ENCODE peak calls at places on chromosomes 1 and 21, in four cellular contexts. One of them, this sample, is unnamed.

GRCh38 chr1:103284270-103284669 is 175.9 kb upstream of the COL11A1 start:
- DNase-seq in upper lobe of right lung: no peak
- DNase-seq in right lobe of liver: no peak
- DNase-seq in HCT116: no peak
- DNase-seq in this sample: no peak

GRCh38 chr1:54323324-54323739 is 82.9 kb downstream of the SSBP3 start:
- DNase-seq in upper lobe of right lung: no peak
- DNase-seq in right lobe of liver: peak
- DNase-seq in HCT116: no peak
- DNase-seq in this sample: peak

GRCh38 chr1:1118011-1118892 is 2.4 kb upstream of the C1orf159 start:
- DNase-seq in upper lobe of right lung: peak
- DNase-seq in right lobe of liver: no peak
- DNase-seq in HCT116: no peak
- DNase-seq in this sample: peak

GRCh38 chr1:83889707-83890106 is 109.2 kb downstream of the TTLL7 start:
- DNase-seq in upper lobe of right lung: no peak
- DNase-seq in right lobe of liver: no peak
- DNase-seq in HCT116: no peak
- DNase-seq in this sample: no peak

GRCh38 chr1:211327341-211327921 is 798 bp downstream of the TRAF5 start:
- DNase-seq in upper lobe of right lung: no peak
- DNase-seq in right lobe of liver: no peak
- DNase-seq in HCT116: no peak
- DNase-seq in this sample: no peak

GRCh38 chr1:156746716-156747631 is 4.5 kb downstream of the HDGF start:
- DNase-seq in upper lobe of right lung: peak
- DNase-seq in right lobe of liver: peak
- DNase-seq in HCT116: peak
- DNase-seq in this sample: peak

GRCh38 chr1:54588377-54588776 is 34.9 kb downstream of the FAM151A start:
- DNase-seq in upper lobe of right lung: no peak
- DNase-seq in right lobe of liver: no peak
- DNase-seq in HCT116: no peak
- DNase-seq in this sample: no peak

GRCh38 chr1:240820816-240821215 is 208.9 kb upstream of the GREM2 start:
- DNase-seq in upper lobe of right lung: no peak
- DNase-seq in right lobe of liver: no peak
- DNase-seq in HCT116: no peak
- DNase-seq in this sample: no peak

GRCh38 chr1:238690415-238690814 is 696.0 kb upstream of the CHRM3 start:
- DNase-seq in upper lobe of right lung: no peak
- DNase-seq in right lobe of liver: no peak
- DNase-seq in HCT116: no peak
- DNase-seq in this sample: no peak

GRCh38 chr1:158016651-158017335 is 23.3 kb downstream of the KIRREL1 start:
- DNase-seq in upper lobe of right lung: no peak
- DNase-seq in right lobe of liver: no peak
- DNase-seq in HCT116: no peak
- DNase-seq in this sample: peak

GRCh38 chr1:14616997-14617396 is 18.5 kb downstream of the KAZN start:
- DNase-seq in upper lobe of right lung: no peak
- DNase-seq in right lobe of liver: no peak
- DNase-seq in HCT116: no peak
- DNase-seq in this sample: no peak

GRCh38 chr1:61742620-61743431 is 546 bp downstream of the PATJ start:
- DNase-seq in upper lobe of right lung: no peak
- DNase-seq in right lobe of liver: peak
- DNase-seq in HCT116: no peak
- DNase-seq in this sample: no peak

DNA sequence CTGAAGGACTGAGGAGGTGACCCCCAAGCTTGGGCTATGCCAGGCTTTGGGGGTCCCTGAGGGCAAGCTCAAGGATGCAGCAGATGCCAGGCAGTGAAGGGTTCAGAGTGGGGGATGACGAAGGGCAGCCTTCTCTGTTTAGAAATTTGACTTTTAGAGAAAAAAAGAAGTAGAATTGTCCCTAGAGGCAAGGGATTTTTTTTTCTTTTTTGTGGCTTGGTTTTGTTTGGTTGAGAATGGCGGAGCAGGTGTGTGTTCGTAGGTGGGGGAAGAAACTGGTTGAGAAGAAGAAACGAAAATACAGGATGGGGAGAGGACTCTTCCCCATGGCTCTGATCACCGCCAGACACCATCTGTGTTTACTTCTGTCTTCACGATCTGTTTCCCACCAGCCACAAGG is 8.2 kb downstream of the PLA2G5 start:
- DNase-seq in upper lobe of right lung: no peak
- DNase-seq in right lobe of liver: no peak
- DNase-seq in HCT116: no peak
- DNase-seq in this sample: no peak
- H3K4me3 ChIP-seq in upper lobe of right lung: no peak
- H3K4me3 ChIP-seq in right lobe of liver: no peak
- H3K4me3 ChIP-seq in HCT116: no peak
- H3K4me3 ChIP-seq in this sample: no peak

DNA sequence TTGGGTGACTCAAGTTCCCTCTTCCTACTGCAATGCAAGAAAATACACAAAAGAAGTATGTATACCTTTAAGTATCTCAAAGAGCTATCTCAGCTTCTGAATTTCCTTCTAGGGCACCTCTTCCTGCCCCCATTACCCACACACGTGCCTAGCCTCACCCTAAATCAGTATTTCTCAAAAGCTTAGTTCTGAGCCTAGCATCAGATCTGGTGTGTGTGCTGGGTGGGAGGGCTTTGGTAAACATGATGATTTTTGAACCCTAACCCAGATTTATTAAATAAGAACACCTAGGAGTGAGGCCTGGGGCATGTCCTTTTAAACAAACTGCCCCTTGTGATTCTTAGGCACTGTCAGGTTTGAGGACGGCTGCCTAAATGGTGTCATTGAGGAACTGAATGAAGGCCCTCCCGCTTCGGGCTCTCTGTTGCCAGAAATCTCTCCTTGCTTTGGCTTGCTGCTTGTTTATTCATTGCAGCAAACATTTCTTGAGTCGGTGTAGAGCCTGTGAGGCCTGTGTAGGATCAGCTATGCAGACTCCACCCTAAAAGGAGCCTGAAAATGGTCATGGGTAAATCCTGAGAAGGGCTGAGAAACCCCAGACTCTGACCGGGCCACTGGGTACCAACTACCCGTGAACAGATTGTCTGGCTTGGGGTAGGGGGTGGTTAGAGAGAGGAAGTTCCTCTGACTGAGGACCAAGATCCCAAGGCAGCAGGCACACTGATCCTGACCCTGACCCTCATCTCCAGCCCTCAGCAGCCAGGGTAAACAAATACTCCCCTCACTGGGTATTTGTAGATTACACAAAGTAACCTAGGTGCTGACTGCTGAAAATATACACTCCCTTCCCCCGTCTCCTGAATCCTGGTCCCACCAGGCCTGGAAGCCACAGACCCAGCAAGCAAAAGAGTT is 3.0 kb downstream of the IL6R start:
- DNase-seq in upper lobe of right lung: peak
- DNase-seq in right lobe of liver: no peak
- DNase-seq in HCT116: no peak
- DNase-seq in this sample: peak
- H3K4me3 ChIP-seq in upper lobe of right lung: peak
- H3K4me3 ChIP-seq in right lobe of liver: peak
- H3K4me3 ChIP-seq in HCT116: no peak
- H3K4me3 ChIP-seq in this sample: no peak

DNA sequence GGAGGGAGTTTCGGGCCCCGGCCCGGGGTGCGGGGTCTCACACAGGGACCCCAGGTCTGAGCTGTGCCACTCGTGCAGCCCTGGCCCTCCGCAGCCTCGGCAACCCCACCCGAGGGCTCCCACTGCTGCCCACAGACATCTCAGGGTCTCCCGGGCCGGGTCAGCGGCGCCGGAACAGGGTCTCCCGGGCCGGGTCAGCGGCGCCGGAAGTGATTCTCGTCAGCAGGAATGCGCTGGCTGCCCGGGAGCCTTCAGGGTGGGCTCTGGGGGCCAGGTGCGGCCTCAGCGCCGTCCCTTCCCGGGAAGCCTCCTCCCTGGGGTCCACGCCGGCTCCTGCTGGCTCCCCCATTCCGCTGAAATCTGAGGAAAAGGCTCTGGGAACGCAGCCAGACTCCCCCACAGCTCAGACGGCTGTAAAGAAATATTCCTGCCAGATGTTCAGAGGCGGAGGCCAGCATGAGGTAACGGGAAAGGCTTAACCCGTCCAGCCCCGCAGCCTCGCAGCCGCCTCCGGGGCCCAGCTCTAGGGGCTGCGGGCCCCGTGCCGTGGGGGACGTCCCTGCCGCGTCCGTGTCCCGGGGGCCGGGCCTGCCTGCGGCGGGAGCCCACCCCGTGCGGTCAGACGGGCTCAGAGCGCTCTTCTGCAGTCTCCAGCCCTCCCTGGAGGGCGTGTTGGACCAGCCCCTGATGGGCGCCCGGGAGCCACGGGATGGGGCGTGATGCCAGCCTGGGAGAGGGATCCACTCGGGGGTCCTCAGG is 8.7 kb upstream of the COL6A1 start:
- DNase-seq in upper lobe of right lung: peak
- DNase-seq in right lobe of liver: peak
- DNase-seq in HCT116: no peak
- DNase-seq in this sample: peak
- H3K4me3 ChIP-seq in upper lobe of right lung: peak
- H3K4me3 ChIP-seq in right lobe of liver: peak
- H3K4me3 ChIP-seq in HCT116: peak
- H3K4me3 ChIP-seq in this sample: peak

GRCh38 chr1:43978264-43978550 is 803 bp upstream of the B4GALT2 start:
- DNase-seq in upper lobe of right lung: no peak
- DNase-seq in right lobe of liver: no peak
- DNase-seq in HCT116: no peak
- DNase-seq in this sample: no peak
- H3K4me3 ChIP-seq in upper lobe of right lung: peak
- H3K4me3 ChIP-seq in right lobe of liver: no peak
- H3K4me3 ChIP-seq in HCT116: peak
- H3K4me3 ChIP-seq in this sample: no peak

GRCh38 chr1:160429125-160429551 is 28.8 kb downstream of the VANGL2 start:
- DNase-seq in upper lobe of right lung: no peak
- DNase-seq in right lobe of liver: no peak
- DNase-seq in HCT116: no peak
- DNase-seq in this sample: no peak

GRCh38 chr1:160428655-160429054 is 28.3 kb downstream of the VANGL2 start:
- DNase-seq in upper lobe of right lung: no peak
- DNase-seq in right lobe of liver: peak
- DNase-seq in HCT116: peak
- DNase-seq in this sample: no peak

GRCh38 chr1:160429702-160430535 is 29.6 kb downstream of the VANGL2 start:
- DNase-seq in upper lobe of right lung: no peak
- DNase-seq in right lobe of liver: no peak
- DNase-seq in HCT116: no peak
- DNase-seq in this sample: no peak

GRCh38 chr1:160432371-160432786 is 32.0 kb downstream of the VANGL2 start:
- DNase-seq in upper lobe of right lung: no peak
- DNase-seq in right lobe of liver: no peak
- DNase-seq in HCT116: no peak
- DNase-seq in this sample: no peak

GRCh38 chr1:160431571-160431970 is 31.2 kb downstream of the VANGL2 start:
- DNase-seq in upper lobe of right lung: no peak
- DNase-seq in right lobe of liver: no peak
- DNase-seq in HCT116: no peak
- DNase-seq in this sample: no peak
- H3K4me3 ChIP-seq in upper lobe of right lung: no peak
- H3K4me3 ChIP-seq in right lobe of liver: no peak
- H3K4me3 ChIP-seq in HCT116: no peak
- H3K4me3 ChIP-seq in this sample: no peak

DNA sequence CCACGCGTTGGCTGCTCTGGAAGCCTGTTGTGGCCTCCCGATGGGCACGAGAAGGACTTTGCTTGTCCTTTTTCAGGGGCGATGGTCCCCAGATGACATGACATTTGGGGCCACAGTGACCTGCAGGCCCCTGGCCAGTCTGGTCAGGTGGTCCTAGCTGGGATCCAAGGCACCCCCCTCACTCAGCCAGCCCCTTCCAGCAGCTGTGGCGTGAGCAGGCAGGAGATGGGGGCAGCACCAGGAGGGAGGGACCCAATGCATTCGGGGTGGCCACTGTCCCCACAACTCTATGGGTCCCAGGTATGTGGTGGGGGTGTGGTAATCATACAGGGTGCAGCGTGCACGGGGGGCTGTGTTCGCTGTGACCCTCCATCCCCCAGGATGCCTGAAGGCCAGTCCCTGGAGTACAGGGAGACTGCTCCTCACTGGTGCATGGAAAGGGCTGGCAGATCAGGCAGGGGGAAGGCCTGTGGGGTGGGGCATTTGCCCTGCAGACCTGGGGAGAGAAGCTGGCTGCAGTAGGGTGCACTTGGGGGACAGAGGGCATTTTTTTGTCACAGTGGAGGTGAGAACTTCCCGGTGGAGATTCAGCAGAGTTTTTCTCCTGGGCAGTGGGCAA is 31.7 kb downstream of the WNT3A start:
- DNase-seq in upper lobe of right lung: peak
- DNase-seq in right lobe of liver: no peak
- DNase-seq in HCT116: no peak
- DNase-seq in this sample: no peak
- H3K4me3 ChIP-seq in upper lobe of right lung: no peak
- H3K4me3 ChIP-seq in right lobe of liver: no peak
- H3K4me3 ChIP-seq in HCT116: no peak
- H3K4me3 ChIP-seq in this sample: no peak

DNA sequence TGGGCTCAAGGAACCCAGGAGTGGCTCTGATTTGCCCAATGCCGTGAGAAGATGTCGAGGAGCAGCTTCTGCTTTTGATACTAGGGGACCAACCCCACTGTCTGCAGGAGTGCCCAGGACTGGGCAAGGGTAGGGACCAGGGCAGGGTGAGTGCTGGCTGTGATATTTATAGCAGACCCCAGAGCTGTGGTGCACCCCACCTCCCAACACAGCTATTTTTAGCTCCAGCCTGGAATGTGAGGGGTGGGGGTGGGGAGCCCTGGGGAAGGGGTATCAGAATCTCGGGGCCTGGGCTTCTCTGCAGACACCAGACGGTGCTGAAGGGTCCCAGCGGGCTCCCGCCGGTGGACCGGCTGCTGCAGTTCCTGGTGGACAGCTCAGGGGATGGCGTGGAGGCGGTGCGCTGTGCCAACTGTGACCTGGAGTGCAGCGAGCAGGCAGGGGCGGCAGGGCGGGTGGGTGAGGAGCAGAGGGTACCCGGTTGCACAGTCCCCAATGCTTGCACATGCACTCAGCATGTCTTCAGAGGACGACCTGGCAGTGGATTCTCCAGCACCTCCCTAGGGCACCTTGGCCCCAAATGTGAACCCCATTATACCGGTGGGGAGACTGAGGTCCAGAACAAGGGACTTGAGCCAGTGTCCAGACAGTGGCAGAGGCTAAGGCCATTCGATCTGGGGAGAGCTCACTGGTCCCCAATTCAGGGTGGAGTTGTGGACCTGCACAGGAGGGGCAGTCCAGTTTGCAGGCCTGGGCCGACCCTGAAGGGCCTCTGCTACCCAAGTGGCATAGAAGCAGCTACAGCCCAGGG is 1.4 kb downstream of the RNF207 start:
- DNase-seq in upper lobe of right lung: no peak
- DNase-seq in right lobe of liver: no peak
- DNase-seq in HCT116: no peak
- DNase-seq in this sample: no peak
- H3K4me3 ChIP-seq in upper lobe of right lung: no peak
- H3K4me3 ChIP-seq in right lobe of liver: peak
- H3K4me3 ChIP-seq in HCT116: peak
- H3K4me3 ChIP-seq in this sample: peak